ENCODE peak calls at places on chromosomes 1 and 21, in nine cellular contexts. T is IMR-90; F is CD4-positive, alpha-beta T cell; X is colonic mucosa; A is lower lobe of right lung; P is BE2C; H is heart right ventricle; E is AG04450; B is testis. R is an unnamed sample.

GRCh38 chr21:33395866-33396265 is 7.3 kb upstream of the IFNGR2 start:
- DNase-seq in T (peak; percentile 59), A (no peak), P (no peak), B (no peak), F (no peak), H (no peak), X (no peak), E (no peak), R (no peak)

GRCh38 chr1:20172033-20172588 is 13.8 kb upstream of the UBXN10 start:
- DNase-seq in T (no peak), A (peak; percentile 76), H (no peak), P (no peak), F (no peak), X (no peak), B (no peak), E (no peak), R (no peak)

GRCh38 chr1:241924080-241924808 is 33.3 kb upstream of the BECN2 start:
- DNase-seq in P (no peak), F (no peak), E (no peak), H (no peak), A (no peak), X (no peak), T (no peak), B (peak; percentile 32), R (no peak)

GRCh38 chr1:221206076-221206475 is 326.8 kb downstream of the HLX start:
- DNase-seq in T (peak; percentile 8), X (no peak), H (no peak), A (no peak), E (no peak), P (no peak), F (no peak), B (no peak), R (no peak)

GRCh38 chr1:39539252-39539790 is 37.3 kb downstream of the PABPC4 start:
- DNase-seq in E (peak; percentile 33), A (peak; percentile 63), F (no peak), X (peak; percentile 65), P (peak; percentile 57), B (peak; percentile 84), T (peak; percentile 72), H (peak; percentile 70), R (no peak)

GRCh38 chr1:32005522-32005921 is 8.1 kb upstream of the KHDRBS1 start:
- DNase-seq in H (no peak), F (no peak), X (no peak), T (no peak), B (no peak), P (no peak), A (no peak), E (no peak), R (no peak)

GRCh38 chr1:245051349-245052221 is 103.2 kb upstream of the KIF26B start:
- DNase-seq in F (no peak), H (peak; percentile 41), A (peak; percentile 80), X (no peak), B (peak; percentile 30), T (peak; percentile 62), P (peak; percentile 30), E (no peak), R (no peak)

GRCh38 chr1:70706381-70707173 is 295.5 kb downstream of the CTH start:
- DNase-seq in H (no peak), X (no peak), P (no peak), B (peak; percentile 63), E (no peak), T (no peak), F (no peak), A (no peak), R (no peak)

GRCh38 chr1:228998179-228998578 is 262.9 kb downstream of the RHOU start:
- DNase-seq in A (no peak), F (no peak), T (no peak), P (no peak), E (no peak), B (peak; percentile 46), H (peak; percentile 52), X (no peak), R (no peak)

GRCh38 chr1:229001467-229001866 is 266.2 kb downstream of the RHOU start:
- DNase-seq in E (no peak), X (no peak), A (no peak), H (no peak), F (no peak), B (no peak), T (no peak), P (no peak), R (no peak)

GRCh38 chr1:229002037-229002436 is 266.8 kb downstream of the RHOU start:
- DNase-seq in E (no peak), F (no peak), T (no peak), X (no peak), H (no peak), A (no peak), P (no peak), B (no peak), R (no peak)

GRCh38 chr1:228999776-229000175 is 264.5 kb downstream of the RHOU start:
- DNase-seq in P (no peak), X (no peak), H (no peak), T (no peak), F (no peak), E (no peak), B (no peak), A (no peak), R (no peak)

DNA sequence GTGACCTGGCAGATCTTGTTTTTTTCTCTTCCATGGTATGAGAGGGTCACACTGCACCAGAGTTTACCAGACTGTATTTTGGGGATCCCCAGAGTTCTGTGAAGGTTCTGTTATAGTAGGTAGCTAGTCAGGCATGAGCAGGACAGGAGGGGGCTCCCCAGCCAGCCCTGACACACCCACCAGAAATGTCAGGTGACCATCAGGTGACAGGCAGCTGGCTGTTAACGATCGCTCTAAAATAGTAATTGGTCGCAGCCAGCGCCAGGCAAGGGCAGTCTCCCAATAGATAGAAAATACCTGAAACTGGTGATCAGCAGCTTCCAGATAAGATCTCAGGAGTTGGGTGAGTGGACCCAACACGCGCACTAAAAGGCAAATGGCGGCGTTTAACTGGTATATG is 264.9 kb downstream of the RHOU start:
- DNase-seq in P (no peak), F (no peak), H (no peak), E (no peak), X (no peak), T (no peak), B (no peak), A (no peak), R (no peak)
- TF ChIP-seq CTCF in P (no peak), F (no peak), H (no peak), E (no peak), X (no peak), T (no peak), B (no peak), A (no peak), R (no peak)

GRCh38 chr1:3032970-3033794 is 11.9 kb downstream of the ACTRT2 start:
- DNase-seq in A (no peak), E (no peak), H (no peak), B (no peak), T (no peak), X (no peak), P (no peak), F (peak; percentile 31), R (no peak)
- H3K27me3 ChIP-seq in A (peaks cover 38% of the 10 kb centered on the region), E (no peaks in the 10 kb centered on the region), H (peaks cover 56% of the 10 kb centered on the region), B (no peaks in the 10 kb centered on the region), T (no peaks in the 10 kb centered on the region), X (no peaks in the 10 kb centered on the region), P (peaks cover 27% of the 10 kb centered on the region), F (no peaks in the 10 kb centered on the region), R (peaks cover 3% of the 10 kb centered on the region)

DNA sequence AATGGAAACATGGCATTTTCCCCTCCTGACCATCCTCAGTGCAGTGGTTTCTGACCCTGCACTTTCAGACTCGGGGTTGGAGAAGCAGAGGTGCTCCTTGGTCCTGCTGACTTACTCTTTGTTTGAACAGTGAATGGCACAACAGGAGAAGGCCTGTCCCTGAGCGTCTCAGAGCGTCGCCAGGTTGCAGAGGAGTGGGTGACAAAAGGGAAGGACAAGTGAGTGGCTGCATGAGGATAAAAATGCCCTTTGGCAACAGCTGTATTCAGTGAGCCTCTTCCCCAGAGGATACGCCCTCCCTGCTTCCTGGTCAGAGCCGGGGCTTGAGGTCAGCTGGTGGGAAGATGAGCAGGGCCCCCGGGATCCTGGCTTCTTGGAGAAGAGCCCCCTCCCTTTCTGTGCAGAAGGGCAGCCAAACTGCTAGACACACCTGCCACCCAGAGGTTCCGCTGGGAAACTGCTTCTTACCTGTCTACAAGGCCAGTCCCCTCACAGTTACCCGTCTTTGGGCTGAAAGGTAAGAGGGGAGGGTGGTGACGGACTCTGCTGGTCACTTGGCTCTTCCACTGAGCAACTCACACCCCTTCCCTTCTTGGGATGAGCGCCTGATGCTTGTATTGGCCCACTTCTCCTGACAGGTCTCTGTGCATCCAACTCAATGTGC is 16.6 kb downstream of the NPL start:
- DNase-seq in X (no peak), T (no peak), H (no peak), A (no peak), P (peak; percentile 16), E (no peak), F (no peak), B (no peak), R (no peak)
- TF ChIP-seq CTCF in X (no peak), T (no peak), H (no peak), A (no peak), P (peak; percentile 38), E (no peak), F (no peak), B (no peak), R (no peak)

GRCh38 chr1:166166400-166166699 is 451 bp downstream of the FAM78B start:
- DNase-seq in F (no peak), A (no peak), X (no peak), P (no peak), H (no peak), B (no peak), T (no peak), E (no peak), R (no peak)

GRCh38 chr1:166166701-166167394 is at the start of gene FAM78B:
- DNase-seq in B (peak; percentile 89), H (peak; percentile 84), X (peak; percentile 81), T (peak; percentile 7), E (no peak), A (peak; percentile 74), P (peak; percentile 80), F (peak; percentile 21), R (no peak)

GRCh38 chr1:166164995-166165660 is 1.7 kb downstream of the FAM78B start:
- DNase-seq in T (peak; percentile 28), E (no peak), A (peak; percentile 51), B (peak; percentile 76), X (peak; percentile 34), H (peak; percentile 39), F (no peak), P (peak; percentile 72), R (no peak)

GRCh38 chr1:166164646-166164994 is 2.2 kb downstream of the FAM78B start:
- DNase-seq in E (no peak), B (no peak), H (no peak), X (no peak), P (no peak), F (no peak), A (no peak), T (no peak), R (no peak)

DNA sequence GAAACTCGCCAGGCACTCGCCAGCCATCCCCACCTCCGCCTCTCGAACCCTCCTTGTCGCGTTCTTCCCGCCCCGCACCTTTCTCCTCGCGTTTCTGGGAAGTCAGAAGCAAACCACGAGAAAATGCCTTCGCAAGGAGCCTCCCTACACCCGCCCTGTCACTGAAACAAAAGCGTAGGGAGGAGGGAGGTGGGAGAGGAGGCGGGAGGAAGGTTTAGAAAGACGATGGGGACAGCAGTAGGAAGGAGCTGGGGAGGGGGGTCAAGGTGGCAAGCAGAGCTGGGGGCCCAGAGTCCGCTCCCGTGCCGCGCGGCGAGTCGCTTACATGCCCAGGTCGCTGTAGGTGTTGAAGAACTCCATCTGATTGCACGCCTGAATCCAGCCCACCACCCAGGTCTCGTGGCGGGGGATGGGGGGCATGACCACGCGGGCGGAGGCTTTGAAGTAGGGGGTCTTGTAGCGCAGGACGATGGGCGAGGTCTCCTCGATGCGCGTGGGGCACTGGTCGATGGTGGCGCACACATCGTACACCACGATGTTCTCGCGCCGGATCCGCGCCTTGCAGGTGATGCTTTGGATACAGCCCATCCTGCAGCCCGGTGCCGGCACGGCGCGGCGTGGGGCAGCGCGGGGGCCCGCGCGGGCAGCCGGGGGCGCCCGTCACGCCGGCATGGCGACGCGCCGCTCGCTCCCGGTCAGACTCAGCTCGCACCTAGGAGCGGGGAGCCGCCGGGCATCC is 971 bp downstream of the FAM78B start:
- DNase-seq in H (no peak), A (peak; percentile 50), B (peak; percentile 58), T (no peak), E (no peak), X (peak; percentile 22), P (peak; percentile 27), F (no peak), R (no peak)
- H3K27me3 ChIP-seq in H (no peaks in the 10 kb centered on the region), A (peaks cover 14% of the 10 kb centered on the region), B (no peaks in the 10 kb centered on the region), T (peaks cover 13% of the 10 kb centered on the region), E (peaks cover 17% of the 10 kb centered on the region), X (peaks cover 7% of the 10 kb centered on the region), P (peaks cover 31% of the 10 kb centered on the region), F (peaks cover 44% of the 10 kb centered on the region), R (peaks cover 29% of the 10 kb centered on the region)